ENCODE peak calls at places on chromosomes 7 and 10, in six cellular contexts. Z is astrocyte, K is bronchial epithelial cell, R is NCI-H1092 treated with DMSO at 0.1 percent for 48 hours, X is AG04450, Q is endothelial cell. B is an unnamed sample.
A peak's percentile ranks its signal among the peaks of the same experiment; 100 is the strongest.

GRCh38 chr10:117169480-117169879 is 27.8 kb upstream of the KCNK18 start:
- DNase-seq in Z (peak; percentile 71), K (no peak), R (no peak), X (no peak), Q (no peak), B (no peak)

GRCh38 chr10:69955897-69956832 is 96.5 kb upstream of the MACROH2A2 start:
- DNase-seq in Z (no peak), K (peak; percentile 92), R (no peak), X (no peak), Q (no peak), B (no peak)

GRCh38 chr10:30701471-30702173 is 72.1 kb upstream of the LYZL2 start:
- DNase-seq in Z (peak; percentile 70), K (no peak), R (no peak), X (no peak), Q (no peak), B (no peak)

GRCh38 chr7:71132521-71133231 is 732 bp downstream of the GALNT17 start:
- DNase-seq in Z (peak; percentile 14), K (no peak), R (no peak), X (no peak), Q (peak; percentile 3), B (no peak)

GRCh38 chr7:144024213-144024612 is 24.1 kb downstream of the OR6B1 start:
- DNase-seq in Z (no peak), K (no peak), R (no peak), X (no peak), Q (no peak), B (no peak)

GRCh38 chr10:115659616-115660015 is 566.5 kb downstream of the ATRNL1 start:
- DNase-seq in Z (peak; percentile 10), K (no peak), R (no peak), X (no peak), Q (no peak), B (no peak)

GRCh38 chr10:123390332-123390731 is 236.1 kb downstream of the BUB3 start:
- DNase-seq in Z (no peak), K (no peak), R (no peak), X (no peak), Q (no peak), B (no peak)

GRCh38 chr7:1236132-1236655 is 3.5 kb downstream of the UNCX start:
- DNase-seq in Z (no peak), K (no peak), R (no peak), X (no peak), Q (no peak), B (peak; percentile 20)

GRCh38 chr7:896346-897075 is 20.2 kb downstream of the GET4 start:
- DNase-seq in Z (no peak), K (no peak), R (no peak), X (no peak), Q (no peak), B (no peak)

GRCh38 chr7:77989981-77990566 is 191.5 kb downstream of the PHTF2 start:
- DNase-seq in Z (no peak), K (peak; percentile 75), R (no peak), X (no peak), Q (peak; percentile 18), B (no peak)

GRCh38 chr7:111931016-111931517 is 275.1 kb downstream of the DOCK4 start:
- DNase-seq in Z (peak; percentile 59), K (peak; percentile 33), R (no peak), X (peak; percentile 15), Q (no peak), B (peak; percentile 51)

GRCh38 chr7:44044315-44045225 is at the start of gene DBNL:
- DNase-seq in Z (peak; percentile 70), K (peak; percentile 73), R (peak; percentile 91), X (peak; percentile 32), Q (peak; percentile 92), B (peak; percentile 91)

GRCh38 chr10:1552881-1553595 is 184.3 kb downstream of the ADARB2 start:
- DNase-seq in Z (no peak), K (no peak), R (peak; percentile 85), X (no peak), Q (no peak), B (no peak)

GRCh38 chr7:105916603-105917002 is 40.2 kb upstream of the ATXN7L1 start:
- DNase-seq in Z (peak; percentile 36), K (peak; percentile 6), R (no peak), X (no peak), Q (no peak), B (no peak)

GRCh38 chr7:45151967-45152366 is 5.6 kb upstream of the RAMP3 start:
- DNase-seq in Z (no peak), K (no peak), R (no peak), X (no peak), Q (no peak), B (no peak)

GRCh38 chr7:37480642-37481041 is 32.0 kb upstream of the ELMO1 start:
- DNase-seq in Z (no peak), K (peak; percentile 51), R (no peak), X (no peak), Q (no peak), B (no peak)

GRCh38 chr10:21954132-21954531 is 49.4 kb downstream of the DNAJC1 start:
- DNase-seq in Z (no peak), K (no peak), R (no peak), X (no peak), Q (no peak), B (no peak)

GRCh38 chr10:133359972-133360610 is 2.3 kb upstream of the FUOM start:
- DNase-seq in Z (no peak), K (no peak), R (no peak), X (no peak), Q (no peak), B (no peak)

GRCh38 chr7:28733035-28733434 is 225.1 kb downstream of the TRIL start:
- DNase-seq in Z (no peak), K (no peak), R (no peak), X (no peak), Q (no peak), B (no peak)

GRCh38 chr7:132318338-132319318 is 257.6 kb downstream of the PLXNA4 start:
- DNase-seq in Z (peak; percentile 65), K (peak; percentile 73), R (peak; percentile 91), X (peak; percentile 67), Q (peak; percentile 93), B (peak; percentile 62)

GRCh38 chr10:58336242-58336641 is 1.4 kb downstream of the UBE2D1 start:
- DNase-seq in Z (no peak), K (no peak), R (no peak), X (no peak), Q (no peak), B (no peak)

GRCh38 chr7:30717181-30717580 is 34.8 kb upstream of the INMT start:
- DNase-seq in Z (no peak), K (peak; percentile 77), R (no peak), X (no peak), Q (no peak), B (no peak)

GRCh38 chr10:97335188-97335619 is 675 bp upstream of the FRAT2 start:
- DNase-seq in Z (no peak), K (no peak), R (no peak), X (no peak), Q (no peak), B (peak; percentile 25)

GRCh38 chr7:27774717-27775328 is 34.9 kb downstream of the TAX1BP1 start:
- DNase-seq in Z (peak; percentile 14), K (peak; percentile 22), R (no peak), X (no peak), Q (no peak), B (no peak)

GRCh38 chr7:135976312-135977019 is 693 bp downstream of the MTPN start:
- DNase-seq in Z (no peak), K (peak; percentile 40), R (peak; percentile 55), X (no peak), Q (peak; percentile 7), B (peak; percentile 70)

GRCh38 chr10:176677-177076 is 41.4 kb downstream of the ZMYND11 start:
- DNase-seq in Z (no peak), K (no peak), R (no peak), X (no peak), Q (no peak), B (no peak)

GRCh38 chr7:151143261-151144015 is 24.1 kb downstream of the GBX1 start:
- DNase-seq in Z (no peak), K (no peak), R (no peak), X (no peak), Q (no peak), B (no peak)

GRCh38 chr7:42332605-42333222 is 95.7 kb upstream of the GLI3 start:
- DNase-seq in Z (no peak), K (no peak), R (no peak), X (no peak), Q (no peak), B (no peak)

GRCh38 chr10:22712246-22712958 is 2.0 kb downstream of the PIP4K2A start:
- DNase-seq in Z (peak; percentile 64), K (peak; percentile 37), R (no peak), X (no peak), Q (no peak), B (no peak)

GRCh38 chr7:47357863-47358262 is 224.0 kb downstream of the TNS3 start:
- DNase-seq in Z (no peak), K (no peak), R (no peak), X (no peak), Q (no peak), B (no peak)

GRCh38 chr10:94803307-94803706 is 40.8 kb downstream of the CYP2C19 start:
- DNase-seq in Z (no peak), K (no peak), R (no peak), X (no peak), Q (no peak), B (no peak)

GRCh38 chr10:96791902-96792301 is 40.2 kb upstream of the LCOR start:
- DNase-seq in Z (no peak), K (no peak), R (no peak), X (no peak), Q (no peak), B (no peak)

GRCh38 chr10:14219411-14219810 is 111.3 kb downstream of the FRMD4A start:
- DNase-seq in Z (peak; percentile 67), K (no peak), R (no peak), X (no peak), Q (no peak), B (no peak)

GRCh38 chr7:24494832-24495231 is 78.4 kb upstream of the PALS2 start:
- DNase-seq in Z (no peak), K (no peak), R (no peak), X (no peak), Q (no peak), B (no peak)

GRCh38 chr10:103278424-103278823 is 1.5 kb downstream of the INA start:
- DNase-seq in Z (no peak), K (no peak), R (no peak), X (no peak), Q (no peak), B (peak; percentile 45)

GRCh38 chr10:75043256-75044121 is 68.0 kb upstream of the SAMD8 start:
- DNase-seq in Z (no peak), K (no peak), R (no peak), X (no peak), Q (peak; percentile 42), B (no peak)

GRCh38 chr7:31550432-31550831 is 36.5 kb downstream of the ITPRID1 start:
- DNase-seq in Z (no peak), K (no peak), R (peak; percentile 58), X (no peak), Q (no peak), B (no peak)